ENCODE peak calls at places on chromosomes 7 and 10, in ten cellular contexts. One of them, this sample, is unnamed. For H3K4me1 and H3K36me3, the result is how much of the 10 kb centered on the place peaks cover.

GRCh38 chr10:77526861-77527617 is 110.6 kb downstream of the KCNMA1 start:
- DNase-seq in right lobe of liver: no peak
- DNase-seq in HCT116: no peak
- DNase-seq in ovary: no peak
- DNase-seq in H1: no peak
- DNase-seq in uterus: no peak
- DNase-seq in endothelial cell of umbilical vein: no peak
- DNase-seq in heart left ventricle: no peak
- DNase-seq in body of pancreas: no peak
- DNase-seq in IMR-90: no peak
- DNase-seq in this sample: no peak

GRCh38 chr7:36904802-36905201 is 180.5 kb upstream of the AOAH start:
- DNase-seq in endothelial cell of umbilical vein: no peak
- DNase-seq in H1: no peak
- DNase-seq in ovary: no peak
- DNase-seq in body of pancreas: peak
- DNase-seq in IMR-90: no peak
- DNase-seq in uterus: no peak
- DNase-seq in right lobe of liver: no peak
- DNase-seq in HCT116: no peak
- DNase-seq in heart left ventricle: no peak
- DNase-seq in this sample: no peak

GRCh38 chr10:22294694-22295093 is 21.5 kb upstream of the COMMD3 start:
- DNase-seq in heart left ventricle: no peak
- DNase-seq in H1: no peak
- DNase-seq in ovary: no peak
- DNase-seq in uterus: no peak
- DNase-seq in HCT116: no peak
- DNase-seq in IMR-90: no peak
- DNase-seq in body of pancreas: no peak
- DNase-seq in right lobe of liver: no peak
- DNase-seq in endothelial cell of umbilical vein: no peak
- DNase-seq in this sample: no peak

GRCh38 chr7:138001529-138002095 is at the start of gene CREB3L2:
- DNase-seq in right lobe of liver: peak
- DNase-seq in heart left ventricle: no peak
- DNase-seq in IMR-90: peak
- DNase-seq in H1: peak
- DNase-seq in HCT116: no peak
- DNase-seq in ovary: peak
- DNase-seq in uterus: peak
- DNase-seq in body of pancreas: peak
- DNase-seq in endothelial cell of umbilical vein: no peak
- DNase-seq in this sample: peak

GRCh38 chr10:1034758-1035157 is 9.1 kb upstream of the IDI2 start:
- DNase-seq in ovary: no peak
- DNase-seq in body of pancreas: no peak
- DNase-seq in H1: no peak
- DNase-seq in right lobe of liver: no peak
- DNase-seq in heart left ventricle: no peak
- DNase-seq in endothelial cell of umbilical vein: no peak
- DNase-seq in IMR-90: no peak
- DNase-seq in HCT116: no peak
- DNase-seq in uterus: no peak
- DNase-seq in this sample: no peak

GRCh38 chr7:18788026-18788425 is 292.5 kb downstream of the HDAC9 start:
- DNase-seq in IMR-90: no peak
- DNase-seq in uterus: no peak
- DNase-seq in heart left ventricle: no peak
- DNase-seq in ovary: no peak
- DNase-seq in endothelial cell of umbilical vein: no peak
- DNase-seq in right lobe of liver: no peak
- DNase-seq in H1: no peak
- DNase-seq in HCT116: no peak
- DNase-seq in body of pancreas: no peak
- DNase-seq in this sample: no peak

GRCh38 chr10:110392860-110393732 is 88.4 kb upstream of the SMNDC1 start:
- DNase-seq in IMR-90: peak
- DNase-seq in body of pancreas: peak
- DNase-seq in right lobe of liver: no peak
- DNase-seq in H1: no peak
- DNase-seq in heart left ventricle: no peak
- DNase-seq in endothelial cell of umbilical vein: peak
- DNase-seq in ovary: peak
- DNase-seq in uterus: peak
- DNase-seq in HCT116: no peak
- DNase-seq in this sample: no peak

GRCh38 chr10:79286318-79286951 is 60.8 kb upstream of the PPIF start:
- DNase-seq in heart left ventricle: peak
- DNase-seq in body of pancreas: peak
- DNase-seq in HCT116: no peak
- DNase-seq in IMR-90: peak
- DNase-seq in endothelial cell of umbilical vein: peak
- DNase-seq in H1: no peak
- DNase-seq in right lobe of liver: peak
- DNase-seq in uterus: peak
- DNase-seq in ovary: peak
- DNase-seq in this sample: peak

GRCh38 chr7:154789404-154789803 is 213.5 kb downstream of the PAXIP1 start:
- DNase-seq in endothelial cell of umbilical vein: no peak
- DNase-seq in HCT116: peak
- DNase-seq in ovary: no peak
- DNase-seq in right lobe of liver: no peak
- DNase-seq in IMR-90: no peak
- DNase-seq in H1: no peak
- DNase-seq in uterus: no peak
- DNase-seq in heart left ventricle: no peak
- DNase-seq in body of pancreas: no peak
- DNase-seq in this sample: peak

GRCh38 chr10:67943917-67944316 is 59.5 kb downstream of the SIRT1 start:
- DNase-seq in ovary: no peak
- DNase-seq in body of pancreas: no peak
- DNase-seq in right lobe of liver: no peak
- DNase-seq in heart left ventricle: no peak
- DNase-seq in uterus: no peak
- DNase-seq in HCT116: no peak
- DNase-seq in endothelial cell of umbilical vein: no peak
- DNase-seq in IMR-90: no peak
- DNase-seq in H1: no peak
- DNase-seq in this sample: no peak

GRCh38 chr7:125390866-125391265 is 461.2 kb upstream of the POT1 start:
- DNase-seq in endothelial cell of umbilical vein: no peak
- DNase-seq in H1: no peak
- DNase-seq in right lobe of liver: no peak
- DNase-seq in HCT116: no peak
- DNase-seq in body of pancreas: no peak
- DNase-seq in uterus: no peak
- DNase-seq in ovary: no peak
- DNase-seq in heart left ventricle: no peak
- DNase-seq in IMR-90: no peak
- DNase-seq in this sample: no peak

GRCh38 chr7:149827089-149827981 is 10.8 kb upstream of the ZNF862 start:
- DNase-seq in IMR-90: no peak
- DNase-seq in heart left ventricle: no peak
- DNase-seq in endothelial cell of umbilical vein: no peak
- DNase-seq in body of pancreas: no peak
- DNase-seq in H1: no peak
- DNase-seq in right lobe of liver: peak
- DNase-seq in HCT116: no peak
- DNase-seq in uterus: no peak
- DNase-seq in ovary: no peak
- DNase-seq in this sample: no peak

GRCh38 chr7:149825567-149826343 is 12.4 kb upstream of the ZNF862 start:
- DNase-seq in HCT116: no peak
- DNase-seq in endothelial cell of umbilical vein: no peak
- DNase-seq in uterus: no peak
- DNase-seq in heart left ventricle: no peak
- DNase-seq in right lobe of liver: peak
- DNase-seq in IMR-90: no peak
- DNase-seq in ovary: no peak
- DNase-seq in H1: no peak
- DNase-seq in body of pancreas: no peak
- DNase-seq in this sample: no peak

GRCh38 chr7:149826344-149827088 is 11.7 kb upstream of the ZNF862 start:
- DNase-seq in ovary: no peak
- DNase-seq in heart left ventricle: no peak
- DNase-seq in endothelial cell of umbilical vein: no peak
- DNase-seq in body of pancreas: no peak
- DNase-seq in right lobe of liver: no peak
- DNase-seq in IMR-90: no peak
- DNase-seq in HCT116: no peak
- DNase-seq in H1: no peak
- DNase-seq in uterus: no peak
- DNase-seq in this sample: no peak

GRCh38 chr7:149830997-149831729 is 7.0 kb upstream of the ZNF862 start:
- DNase-seq in ovary: no peak
- DNase-seq in endothelial cell of umbilical vein: no peak
- DNase-seq in IMR-90: no peak
- DNase-seq in body of pancreas: no peak
- DNase-seq in H1: no peak
- DNase-seq in right lobe of liver: no peak
- DNase-seq in heart left ventricle: no peak
- DNase-seq in HCT116: no peak
- DNase-seq in uterus: no peak
- DNase-seq in this sample: no peak

GRCh38 chr7:149828357-149829309 is 9.5 kb upstream of the ZNF862 start:
- DNase-seq in ovary: no peak
- DNase-seq in uterus: no peak
- DNase-seq in HCT116: no peak
- DNase-seq in IMR-90: no peak
- DNase-seq in heart left ventricle: no peak
- DNase-seq in body of pancreas: no peak
- DNase-seq in H1: no peak
- DNase-seq in right lobe of liver: peak
- DNase-seq in endothelial cell of umbilical vein: no peak
- DNase-seq in this sample: no peak
- TF ChIP-seq POLR2A in ovary: no peak
- TF ChIP-seq POLR2A in uterus: no peak
- TF ChIP-seq POLR2A in HCT116: no peak
- TF ChIP-seq POLR2A in IMR-90: no peak
- TF ChIP-seq POLR2A in heart left ventricle: no peak
- TF ChIP-seq POLR2A in body of pancreas: no peak
- TF ChIP-seq POLR2A in H1: no peak
- TF ChIP-seq POLR2A in right lobe of liver: no peak
- TF ChIP-seq POLR2A in endothelial cell of umbilical vein: no peak
- TF ChIP-seq POLR2A in this sample: no peak

DNA sequence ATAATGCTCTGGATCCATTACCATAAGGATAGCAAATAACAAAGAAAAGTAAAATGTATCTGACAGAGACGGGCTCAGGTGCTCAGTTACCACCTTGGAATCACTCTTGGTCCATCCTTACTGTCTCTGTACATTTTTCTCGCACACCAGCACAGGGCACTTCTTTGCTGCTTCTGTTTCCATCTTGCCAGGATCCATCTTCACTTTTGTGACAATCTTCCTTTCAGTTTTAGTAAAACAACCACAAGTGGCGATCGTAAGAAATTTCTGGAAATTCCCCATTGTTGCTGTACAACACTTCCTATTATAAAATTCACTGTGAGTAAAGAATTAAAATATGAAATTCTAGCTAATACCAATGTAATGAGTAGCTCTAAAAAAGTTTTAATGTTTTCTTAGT is 695.5 kb downstream of the GRM8 start:
- DNase-seq in endothelial cell of umbilical vein: no peak
- DNase-seq in H1: no peak
- DNase-seq in heart left ventricle: no peak
- DNase-seq in right lobe of liver: no peak
- DNase-seq in HCT116: no peak
- DNase-seq in IMR-90: no peak
- DNase-seq in ovary: no peak
- DNase-seq in uterus: no peak
- DNase-seq in body of pancreas: no peak
- DNase-seq in this sample: no peak
- H3K4me1 ChIP-seq in endothelial cell of umbilical vein: under half
- H3K4me1 ChIP-seq in H1: under half
- H3K4me1 ChIP-seq in heart left ventricle: under half
- H3K4me1 ChIP-seq in right lobe of liver: under half
- H3K4me1 ChIP-seq in HCT116: under half
- H3K4me1 ChIP-seq in IMR-90: under half
- H3K4me1 ChIP-seq in ovary: under half
- H3K4me1 ChIP-seq in uterus: under half
- H3K4me1 ChIP-seq in body of pancreas: under half
- H3K4me1 ChIP-seq in this sample: under half

DNA sequence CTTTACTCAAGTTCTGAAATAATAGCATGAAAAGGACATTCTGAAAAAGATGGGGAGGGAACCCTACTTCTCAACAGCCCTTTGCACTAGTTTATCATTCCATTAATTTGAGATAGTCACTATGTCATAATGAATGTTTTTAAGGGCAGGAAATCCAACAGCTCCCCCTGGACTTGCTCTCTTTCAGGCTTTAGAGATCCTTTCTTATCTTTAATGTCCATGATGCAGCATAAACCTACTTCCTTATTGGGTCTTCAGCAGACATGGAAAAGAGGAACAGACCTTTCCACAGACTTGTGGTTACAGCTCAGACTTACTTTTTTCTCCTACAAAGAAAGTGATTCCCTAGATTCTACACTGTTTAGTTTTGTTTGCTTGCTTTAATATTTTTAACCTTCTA is 87.3 kb downstream of the IDE start:
- DNase-seq in heart left ventricle: no peak
- DNase-seq in H1: no peak
- DNase-seq in right lobe of liver: no peak
- DNase-seq in HCT116: no peak
- DNase-seq in uterus: no peak
- DNase-seq in IMR-90: no peak
- DNase-seq in ovary: no peak
- DNase-seq in endothelial cell of umbilical vein: no peak
- DNase-seq in body of pancreas: no peak
- DNase-seq in this sample: no peak
- H3K36me3 ChIP-seq in heart left ventricle: under half
- H3K36me3 ChIP-seq in H1: under half
- H3K36me3 ChIP-seq in right lobe of liver: under half
- H3K36me3 ChIP-seq in HCT116: under half
- H3K36me3 ChIP-seq in uterus: under half
- H3K36me3 ChIP-seq in IMR-90: under half
- H3K36me3 ChIP-seq in ovary: under half
- H3K36me3 ChIP-seq in endothelial cell of umbilical vein: under half
- H3K36me3 ChIP-seq in body of pancreas: under half
- H3K36me3 ChIP-seq in this sample: half or more

DNA sequence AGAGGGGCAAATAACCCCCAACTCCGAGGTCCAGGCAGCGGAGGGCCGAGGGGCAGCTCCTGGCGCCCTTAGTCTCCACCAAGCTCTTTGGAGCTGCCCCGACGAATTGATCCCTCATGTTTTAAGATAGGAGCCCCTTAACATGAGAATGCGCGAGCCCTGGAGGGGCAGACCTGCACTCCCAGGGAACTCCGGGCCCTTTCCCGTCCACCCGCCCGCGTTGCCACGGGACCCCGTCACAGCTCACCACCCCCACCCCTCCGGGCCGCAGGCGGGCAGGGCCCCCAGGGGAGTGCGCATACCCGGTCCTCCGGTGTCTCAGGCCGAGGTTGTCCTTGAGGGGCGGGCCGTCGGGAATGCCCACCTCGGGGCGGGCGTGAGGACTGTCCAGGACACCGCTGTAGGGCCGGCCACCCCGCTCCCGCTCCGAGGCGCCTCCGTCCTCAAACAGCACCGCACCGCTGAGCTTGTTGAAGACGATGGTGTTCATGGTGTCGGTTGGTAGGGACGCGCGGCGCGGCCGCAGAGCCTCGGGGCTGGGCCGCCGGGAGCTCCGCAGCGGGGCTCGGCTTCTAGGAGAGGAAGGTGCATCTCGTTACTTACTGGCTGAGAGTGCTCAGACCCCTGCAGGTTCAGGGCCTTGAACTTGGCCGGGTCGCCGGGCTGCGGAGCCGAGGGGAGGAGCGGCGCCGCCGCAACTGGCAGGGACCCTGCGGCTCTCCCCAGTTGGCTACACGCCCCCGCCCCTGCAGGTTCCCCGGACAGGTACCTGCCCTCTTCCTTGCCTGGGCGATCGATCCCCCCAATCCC is 2.5 kb downstream of the MKX start:
- DNase-seq in H1: no peak
- DNase-seq in ovary: peak
- DNase-seq in right lobe of liver: peak
- DNase-seq in uterus: peak
- DNase-seq in heart left ventricle: peak
- DNase-seq in body of pancreas: peak
- DNase-seq in IMR-90: no peak
- DNase-seq in endothelial cell of umbilical vein: peak
- DNase-seq in HCT116: no peak
- DNase-seq in this sample: peak
- TF ChIP-seq POLR2A in H1: no peak
- TF ChIP-seq POLR2A in ovary: no peak
- TF ChIP-seq POLR2A in right lobe of liver: no peak
- TF ChIP-seq POLR2A in uterus: no peak
- TF ChIP-seq POLR2A in heart left ventricle: no peak
- TF ChIP-seq POLR2A in body of pancreas: no peak
- TF ChIP-seq POLR2A in IMR-90: no peak
- TF ChIP-seq POLR2A in endothelial cell of umbilical vein: no peak
- TF ChIP-seq POLR2A in HCT116: no peak
- TF ChIP-seq POLR2A in this sample: no peak